ENCODE peak calls at places on chromosome 9, in nine cellular contexts. V is endothelial cell; M is stimulated activated CD4-positive, alpha-beta T cell treated with anti-CD3 and anti-CD28 coated beads, Interleukin-12 subunit alpha, Interleukin-12 subunit beta, amount 100 ng/mL, for 4 hours; Z is Calu3; D is dorsolateral prefrontal cortex; S is aorta; X is iris pigment epithelial cell; E is adipocyte; W is NCI-H146. K is an unnamed sample.
A peak's percentile ranks its signal among the peaks of the same experiment; 100 is the strongest.

GRCh38 chr9:133331221-133331620 is 4.8 kb downstream of the SURF6 start:
- DNase-seq in V (no peak), M (no peak), Z (no peak), D (no peak), S (no peak), X (no peak), E (no peak), W (no peak), K (no peak)

GRCh38 chr9:136334541-136334940 is 7.2 kb downstream of the GPSM1 start:
- DNase-seq in V (no peak), M (no peak), Z (no peak), D (no peak), S (no peak), X (no peak), E (no peak), W (no peak), K (no peak)

GRCh38 chr9:91071185-91071990 is 269.8 kb downstream of the SYK start:
- DNase-seq in V (no peak), M (peak; percentile 43), Z (peak; percentile 45), D (no peak), S (no peak), X (peak; percentile 94), E (peak; percentile 42), W (peak; percentile 49), K (no peak)

GRCh38 chr9:124208571-124208970 is 49.2 kb upstream of the NEK6 start:
- DNase-seq in V (no peak), M (no peak), Z (no peak), D (no peak), S (no peak), X (no peak), E (no peak), W (no peak), K (no peak)

GRCh38 chr9:76027426-76027825 is 137.0 kb downstream of the PCSK5 start:
- DNase-seq in V (no peak), M (no peak), Z (no peak), D (no peak), S (no peak), X (peak; percentile 18), E (no peak), W (no peak), K (no peak)

GRCh38 chr9:132410642-132411041 is 631 bp downstream of the CFAP77 start:
- DNase-seq in V (no peak), M (no peak), Z (no peak), D (no peak), S (no peak), X (no peak), E (no peak), W (no peak), K (no peak)

GRCh38 chr9:93297659-93298497 is 113.9 kb downstream of the WNK2 start:
- DNase-seq in V (no peak), M (no peak), Z (no peak), D (no peak), S (no peak), X (no peak), E (no peak), W (no peak), K (no peak)

GRCh38 chr9:33164138-33164809 is 2.9 kb downstream of the B4GALT1 start:
- DNase-seq in V (no peak), M (no peak), Z (no peak), D (no peak), S (no peak), X (no peak), E (no peak), W (no peak), K (no peak)

GRCh38 chr9:70217029-70217428 is 41.7 kb upstream of the SMC5 start:
- DNase-seq in V (no peak), M (no peak), Z (no peak), D (no peak), S (peak; percentile 50), X (no peak), E (no peak), W (no peak), K (no peak)

GRCh38 chr9:38419216-38419615 is 5.0 kb downstream of the IGFBPL1 start:
- DNase-seq in V (no peak), M (no peak), Z (no peak), D (no peak), S (no peak), X (no peak), E (no peak), W (no peak), K (no peak)

GRCh38 chr9:136718463-136719211 is 6.3 kb downstream of the DIPK1B start:
- DNase-seq in V (no peak), M (no peak), Z (no peak), D (no peak), S (no peak), X (no peak), E (no peak), W (no peak), K (no peak)

GRCh38 chr9:16627967-16628366 is 242.5 kb downstream of the BNC2 start:
- DNase-seq in V (no peak), M (no peak), Z (no peak), D (no peak), S (no peak), X (peak; percentile 97), E (peak; percentile 94), W (no peak), K (no peak)

GRCh38 chr9:106065579-106066214 is 371.4 kb downstream of the TMEM38B start:
- DNase-seq in V (no peak), M (no peak), Z (no peak), D (no peak), S (no peak), X (no peak), E (no peak), W (no peak), K (no peak)

GRCh38 chr9:2093920-2094597 is 78.9 kb downstream of the SMARCA2 start:
- DNase-seq in V (no peak), M (no peak), Z (no peak), D (no peak), S (no peak), X (peak; percentile 74), E (peak; percentile 68), W (no peak), K (no peak)

GRCh38 chr9:74414325-74414724 is 82.8 kb upstream of the RORB start:
- DNase-seq in V (no peak), M (no peak), Z (no peak), D (no peak), S (no peak), X (no peak), E (no peak), W (no peak), K (no peak)

GRCh38 chr9:127447416-127448111 is 3.6 kb downstream of the RPL12 start:
- DNase-seq in V (no peak), M (no peak), Z (no peak), D (no peak), S (no peak), X (no peak), E (peak; percentile 38), W (no peak), K (no peak)

GRCh38 chr9:6226696-6227095 is 11.1 kb downstream of the IL33 start:
- DNase-seq in V (no peak), M (no peak), Z (no peak), D (no peak), S (no peak), X (peak; percentile 75), E (peak; percentile 52), W (no peak), K (no peak)

GRCh38 chr9:111029260-111029659 is 9.0 kb downstream of the LPAR1 start:
- DNase-seq in V (no peak), M (no peak), Z (no peak), D (no peak), S (no peak), X (no peak), E (no peak), W (no peak), K (no peak)

GRCh38 chr9:104682642-104683041 is 11.7 kb upstream of the OR13D1 start:
- DNase-seq in V (no peak), M (no peak), Z (peak; percentile 13), D (no peak), S (no peak), X (peak; percentile 57), E (peak; percentile 79), W (peak; percentile 25), K (no peak)

GRCh38 chr9:30103647-30104394 is 2280.6 kb upstream of the ACO1 start:
- DNase-seq in V (no peak), M (no peak), Z (no peak), D (no peak), S (no peak), X (peak; percentile 3), E (no peak), W (no peak), K (no peak)